ENCODE peak calls at places on chromosome 15, in eight cellular contexts. D is body of pancreas; R is ascending aorta; C is CD8-positive, alpha-beta T cell; H is mesenchymal stem cell; V is A673; J is GM23248; O is lower lobe of right lung. T is an unnamed sample.
A peak's percentile ranks its signal among the peaks of the same experiment; 100 is the strongest.

GRCh38 chr15:40340038-40340739 is 550 bp downstream of the CCDC9B start:
- DNase-seq in V (peak; percentile 72), H (peak; percentile 77), J (peak; percentile 77), R (peak; percentile 95), C (no peak), O (peak; percentile 70), D (peak; percentile 76), T (no peak)

GRCh38 chr15:59399465-59400102 is 26.9 kb upstream of the MYO1E start:
- DNase-seq in O (no peak), V (no peak), C (no peak), D (peak; percentile 30), J (no peak), R (peak; percentile 58), H (no peak), T (no peak)

GRCh38 chr15:64749999-64750657 is 25.3 kb downstream of the RBPMS2 start:
- DNase-seq in D (no peak), O (no peak), J (peak; percentile 80), C (no peak), V (peak; percentile 21), R (no peak), H (peak; percentile 62), T (no peak)

GRCh38 chr15:91694829-91695205 is 158.7 kb upstream of the SLCO3A1 start:
- DNase-seq in V (peak; percentile 46), C (no peak), O (no peak), D (peak; percentile 58), R (peak; percentile 81), H (no peak), J (peak; percentile 83), T (no peak)

GRCh38 chr15:51782357-51782896 is 31.0 kb downstream of the TMOD2 start:
- DNase-seq in O (no peak), D (no peak), R (no peak), H (no peak), J (peak; percentile 6), V (peak; percentile 46), C (no peak), T (no peak)

GRCh38 chr15:58063612-58064011 is 1.9 kb downstream of the ALDH1A2 start:
- DNase-seq in D (no peak), R (no peak), V (no peak), O (no peak), C (no peak), H (no peak), J (no peak), T (no peak)

GRCh38 chr15:73150831-73151230 is 98.6 kb downstream of the NEO1 start:
- DNase-seq in V (no peak), D (no peak), H (no peak), J (no peak), O (no peak), C (no peak), R (no peak), T (no peak)

GRCh38 chr15:34855397-34855796 is 60.0 kb upstream of the ACTC1 start:
- DNase-seq in V (peak; percentile 54), J (peak; percentile 73), D (no peak), R (no peak), H (peak; percentile 67), C (no peak), O (no peak), T (no peak)

GRCh38 chr15:51093865-51094605 is 671 bp downstream of the TNFAIP8L3 start:
- DNase-seq in J (peak; percentile 61), C (no peak), H (no peak), R (peak; percentile 81), V (peak; percentile 18), D (no peak), O (no peak), T (no peak)

GRCh38 chr15:41804920-41805666 is 22.8 kb upstream of the JMJD7 start:
- DNase-seq in C (no peak), J (no peak), R (no peak), O (no peak), D (no peak), V (no peak), H (no peak), T (no peak)

GRCh38 chr15:37135225-37135624 is 34.9 kb upstream of the MEIS2 start:
- DNase-seq in J (peak; percentile 25), H (peak; percentile 22), V (peak; percentile 9), C (no peak), R (no peak), O (no peak), D (no peak), T (no peak)

GRCh38 chr15:64858136-64858535 is 16.4 kb downstream of the PLEKHO2 start:
- DNase-seq in V (no peak), O (no peak), D (no peak), J (no peak), H (no peak), C (no peak), R (no peak), T (no peak)

GRCh38 chr15:100472015-100472414 is 56.7 kb downstream of the CERS3 start:
- DNase-seq in V (no peak), H (no peak), J (no peak), R (no peak), O (no peak), D (no peak), C (no peak), T (no peak)

GRCh38 chr15:63556736-63557135 is 40.5 kb upstream of the FBXL22 start:
- DNase-seq in R (no peak), V (no peak), J (no peak), H (no peak), C (no peak), D (no peak), O (no peak), T (no peak)

GRCh38 chr15:63556246-63556645 is 40.9 kb upstream of the FBXL22 start:
- DNase-seq in D (no peak), V (no peak), R (no peak), O (no peak), J (no peak), C (no peak), H (no peak), T (no peak)

GRCh38 chr15:63555520-63555919 is 41.7 kb upstream of the FBXL22 start:
- DNase-seq in C (no peak), J (no peak), O (no peak), V (no peak), R (no peak), D (no peak), H (no peak), T (no peak)

GRCh38 chr15:63560741-63561448 is 36.3 kb upstream of the FBXL22 start:
- DNase-seq in O (no peak), R (no peak), D (no peak), C (no peak), V (no peak), J (peak; percentile 5), H (peak; percentile 25), T (no peak)

GRCh38 chr15:63559753-63560152 is 37.4 kb upstream of the FBXL22 start:
- DNase-seq in V (no peak), D (no peak), J (no peak), O (no peak), C (no peak), R (no peak), H (no peak), T (no peak)
- H3K36me3 ChIP-seq in V (peaks cover 44% of the 10 kb centered on the region), D (no peaks in the 10 kb centered on the region), J (no peaks in the 10 kb centered on the region), O (peaks cover 84% of the 10 kb centered on the region), C (peaks cover 56% of the 10 kb centered on the region), R (peaks cover 48% of the 10 kb centered on the region), H (peaks cover 15% of the 10 kb centered on the region), T (peaks cover 34% of the 10 kb centered on the region)

GRCh38 chr15:93073465-93073952 is 15.5 kb downstream of the RGMA start:
- DNase-seq in C (no peak), D (no peak), V (no peak), R (no peak), J (no peak), O (peak; percentile 57), H (no peak), T (no peak)

GRCh38 chr15:93072440-93073394 is 16.3 kb downstream of the RGMA start:
- DNase-seq in O (peak; percentile 82), J (peak; percentile 51), R (peak; percentile 88), V (peak; percentile 78), C (no peak), H (peak; percentile 46), D (peak; percentile 84), T (no peak)

GRCh38 chr15:93071469-93071891 is 17.5 kb downstream of the RGMA start:
- DNase-seq in V (no peak), D (no peak), O (no peak), C (no peak), R (no peak), J (peak; percentile 29), H (no peak), T (no peak)

GRCh38 chr15:93070901-93071300 is 18.1 kb downstream of the RGMA start:
- DNase-seq in J (no peak), R (no peak), C (no peak), O (no peak), H (no peak), V (no peak), D (no peak), T (no peak)

GRCh38 chr15:93072011-93072410 is 17.0 kb downstream of the RGMA start:
- DNase-seq in D (peak; percentile 24), R (no peak), J (peak; percentile 58), C (no peak), V (peak; percentile 60), H (peak; percentile 3), O (no peak), T (no peak)
- H3K27ac ChIP-seq in D (peak overlapping the region; percentile 71), R (peak overlapping the region; percentile 84), J (no peak overlapping the region), C (no peak overlapping the region), V (no peak overlapping the region), H (no peak overlapping the region), O (peak overlapping the region; percentile 61), T (no peak overlapping the region)

GRCh38 chr15:24786347-24786746 is 110.8 kb downstream of the NPAP1 start:
- DNase-seq in V (no peak), O (no peak), D (no peak), C (no peak), J (no peak), H (no peak), R (no peak), T (no peak)
- H3K9me3 ChIP-seq in V (peaks cover 47% of the 10 kb centered on the region), O (no peaks in the 10 kb centered on the region), D (no peaks in the 10 kb centered on the region), C (no peaks in the 10 kb centered on the region), J (no peaks in the 10 kb centered on the region), H (peaks cover 29% of the 10 kb centered on the region), R (peaks cover 3% of the 10 kb centered on the region), T (no peaks in the 10 kb centered on the region)

GRCh38 chr15:80662756-80663553 is 32.2 kb upstream of the ABHD17C start:
- DNase-seq in V (no peak), J (no peak), H (no peak), O (no peak), C (no peak), R (no peak), D (no peak), T (no peak)

GRCh38 chr15:80665151-80665550 is 30.0 kb upstream of the ABHD17C start:
- DNase-seq in R (no peak), D (no peak), O (no peak), C (no peak), V (no peak), H (no peak), J (no peak), T (no peak)

GRCh38 chr15:80660114-80660513 is 35.0 kb upstream of the ABHD17C start:
- DNase-seq in D (peak; percentile 37), C (no peak), J (peak; percentile 70), R (no peak), O (no peak), V (peak; percentile 3), H (peak; percentile 58), T (no peak)

GRCh38 chr15:80659375-80659774 is 35.7 kb upstream of the ABHD17C start:
- DNase-seq in D (no peak), C (no peak), O (no peak), J (no peak), H (no peak), R (no peak), V (no peak), T (no peak)

DNA sequence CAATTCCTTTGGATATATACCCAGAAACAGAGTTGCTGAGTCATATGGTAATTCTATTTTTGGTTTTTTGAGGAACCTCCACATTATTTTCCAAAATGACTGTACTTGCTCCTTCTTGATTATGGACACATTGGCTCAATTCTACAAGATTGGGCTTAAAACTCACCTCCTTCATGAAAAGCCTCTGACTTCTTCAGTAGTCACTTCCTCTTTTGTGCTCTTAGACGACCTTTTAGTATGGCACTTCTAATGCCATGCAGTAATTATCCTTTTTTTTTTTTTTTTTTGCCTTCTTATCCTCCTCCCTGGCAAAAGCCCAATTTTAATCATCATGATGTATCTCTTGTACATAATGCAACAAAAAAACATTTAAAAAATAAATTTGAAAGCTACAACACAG is 33.0 kb upstream of the ABHD17C start:
- DNase-seq in D (no peak), O (no peak), J (peak; percentile 47), C (no peak), R (no peak), H (no peak), V (no peak), T (no peak)
- H3K36me3 ChIP-seq in D (no peaks in the 10 kb centered on the region), O (no peaks in the 10 kb centered on the region), J (no peaks in the 10 kb centered on the region), C (no peaks in the 10 kb centered on the region), R (no peaks in the 10 kb centered on the region), H (no peaks in the 10 kb centered on the region), V (no peaks in the 10 kb centered on the region), T (no peaks in the 10 kb centered on the region)